ENCODE peak calls at places on chromosome 11, in seven cellular contexts. I is PC-3, V is OCI-LY7, Q is left lung, P is body of pancreas, E is cardiac fibroblast, K is transverse colon. N is an unnamed sample.

GRCh38 chr11:103936059-103936458 is 100.4 kb upstream of the DDI1 start:
- DNase-seq in E (no peak), P (no peak), I (peak; percentile 24), K (no peak), Q (no peak), V (no peak), N (no peak)

GRCh38 chr11:11435673-11436072 is 82.6 kb upstream of the CSNK2A3 start:
- DNase-seq in Q (no peak), V (no peak), E (no peak), P (no peak), I (no peak), K (no peak), N (no peak)

GRCh38 chr11:8025816-8026215 is 38.7 kb downstream of the EIF3F start:
- DNase-seq in Q (no peak), I (peak; percentile 53), P (no peak), E (peak; percentile 77), K (no peak), V (no peak), N (no peak)

GRCh38 chr11:75667268-75667830 is 1.5 kb downstream of the MAP6 start:
- DNase-seq in V (no peak), I (peak; percentile 41), P (peak; percentile 38), Q (no peak), K (peak; percentile 9), E (no peak), N (no peak)

GRCh38 chr11:10561043-10561818 is 7.2 kb downstream of the LYVE1 start:
- DNase-seq in P (no peak), V (no peak), Q (no peak), E (no peak), I (peak; percentile 79), K (no peak), N (no peak)

GRCh38 chr11:124078591-124078990 is 36.7 kb upstream of the VWA5A start:
- DNase-seq in E (no peak), V (no peak), I (no peak), Q (no peak), P (no peak), K (no peak), N (no peak)

GRCh38 chr11:117410238-117410637 is 82.6 kb downstream of the CEP164 start:
- DNase-seq in V (no peak), I (no peak), E (no peak), K (no peak), P (no peak), Q (no peak), N (no peak)

GRCh38 chr11:72520815-72521214 is 86.5 kb upstream of the CLPB start:
- DNase-seq in K (no peak), Q (no peak), P (no peak), E (no peak), V (no peak), I (no peak), N (no peak)

GRCh38 chr11:129951201-129951882 is 51.3 kb downstream of the PRDM10 start:
- DNase-seq in E (peak; percentile 33), K (no peak), V (peak; percentile 36), Q (no peak), P (no peak), I (no peak), N (no peak)

GRCh38 chr11:77547863-77548551 is 41.7 kb upstream of the AQP11 start:
- DNase-seq in I (peak; percentile 81), Q (no peak), E (peak; percentile 81), V (peak; percentile 61), P (peak; percentile 49), K (peak; percentile 30), N (peak; percentile 22)

GRCh38 chr11:44133335-44133946 is 38.0 kb downstream of the EXT2 start:
- DNase-seq in P (peak; percentile 34), Q (no peak), V (peak; percentile 18), I (peak; percentile 59), E (peak; percentile 75), K (no peak), N (no peak)

GRCh38 chr11:123145220-123145619 is 49.8 kb downstream of the CLMP start:
- DNase-seq in V (no peak), I (peak; percentile 94), E (peak; percentile 94), Q (peak; percentile 56), K (no peak), P (peak; percentile 67), N (peak; percentile 73)

GRCh38 chr11:63616953-63617352 is 2.7 kb upstream of the PLAAT3 start:
- DNase-seq in I (no peak), K (no peak), E (no peak), Q (no peak), V (no peak), P (no peak), N (no peak)

GRCh38 chr11:70415176-70415575 is 16.8 kb downstream of the CTTN start:
- DNase-seq in I (peak; percentile 15), E (peak; percentile 56), P (no peak), K (no peak), V (no peak), Q (no peak), N (no peak)

GRCh38 chr11:45178890-45179663 is 32.6 kb downstream of the PRDM11 start:
- DNase-seq in K (no peak), I (no peak), P (no peak), Q (no peak), V (no peak), E (peak; percentile 42), N (no peak)

GRCh38 chr11:32210601-32211000 is 119.7 kb downstream of the RCN1 start:
- DNase-seq in K (no peak), V (no peak), Q (no peak), P (no peak), E (peak; percentile 94), I (peak; percentile 76), N (no peak)

GRCh38 chr11:73520358-73521061 is 77.4 kb downstream of the FAM168A start:
- DNase-seq in P (no peak), I (no peak), V (no peak), E (no peak), K (no peak), Q (no peak), N (no peak)

GRCh38 chr11:75319035-75319877 is 32.2 kb downstream of the ARRB1 start:
- DNase-seq in P (peak; percentile 78), I (peak; percentile 53), Q (no peak), E (no peak), V (no peak), K (peak; percentile 67), N (no peak)

GRCh38 chr11:130052556-130052955 is 17.1 kb upstream of the APLP2 start:
- DNase-seq in I (no peak), P (no peak), K (no peak), V (no peak), Q (no peak), E (no peak), N (no peak)

GRCh38 chr11:45092901-45093760 is 53.3 kb upstream of the PRDM11 start:
- DNase-seq in Q (no peak), E (peak; percentile 79), K (no peak), P (no peak), V (no peak), I (peak; percentile 91), N (no peak)

GRCh38 chr11:761526-762108 is 14.4 kb downstream of the TALDO1 start:
- DNase-seq in P (no peak), K (no peak), E (no peak), V (no peak), I (no peak), Q (no peak), N (no peak)

GRCh38 chr11:5992604-5993251 is 5.9 kb upstream of the OR52L1 start:
- DNase-seq in I (peak; percentile 33), K (no peak), P (no peak), E (peak; percentile 23), Q (no peak), V (peak; percentile 25), N (no peak)

GRCh38 chr11:92329644-92330043 is 105.0 kb downstream of the FAT3 start:
- DNase-seq in K (no peak), I (peak; percentile 59), P (no peak), V (no peak), E (peak; percentile 35), Q (no peak), N (no peak)

GRCh38 chr11:46920709-46921108 is 2.4 kb upstream of the LRP4 start:
- DNase-seq in Q (no peak), K (peak; percentile 45), I (peak; percentile 89), P (no peak), V (no peak), E (peak; percentile 88), N (peak; percentile 99)

GRCh38 chr11:129894281-129895125 is 875 bp downstream of the NFRKB start:
- DNase-seq in K (no peak), E (no peak), P (no peak), V (peak; percentile 51), Q (no peak), I (peak; percentile 21), N (no peak)

GRCh38 chr11:119218141-119218878 is 12.2 kb downstream of the CBL start:
- DNase-seq in E (peak; percentile 56), K (no peak), Q (no peak), I (peak; percentile 99), P (no peak), V (no peak), N (peak; percentile 81)

DNA sequence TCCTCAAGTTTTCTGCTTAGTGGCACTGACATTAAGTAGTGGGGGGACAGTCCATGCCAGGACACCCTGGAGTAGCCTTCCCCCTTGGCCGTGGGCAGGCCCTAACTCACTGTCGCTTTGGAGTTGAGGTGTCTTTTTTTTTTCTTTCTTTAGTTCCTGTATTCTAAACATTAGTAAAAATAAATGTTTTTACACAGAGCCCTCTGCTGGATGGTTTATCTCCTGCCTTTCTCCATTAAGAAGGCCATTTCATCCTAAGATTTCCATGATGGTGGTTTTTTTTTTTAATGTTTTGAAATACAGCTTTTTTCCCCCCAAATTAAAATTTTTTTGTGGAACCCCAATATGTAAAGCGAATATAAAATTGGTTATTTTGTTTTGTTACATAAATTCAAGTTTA is 1.8 kb upstream of the TIGD3 start:
- DNase-seq in V (peak; percentile 44), K (no peak), E (peak; percentile 33), P (no peak), Q (no peak), I (peak; percentile 58), N (no peak)
- TF ChIP-seq CTCF in V (peak; percentile 79), K (no peak), E (peak; percentile 32), P (no peak), Q (no peak), I (peak; percentile 68), N (peak; percentile 44)

GRCh38 chr11:111513240-111513605 is 1.0 kb upstream of the BTG4 start:
- DNase-seq in E (no peak), P (no peak), I (no peak), Q (no peak), K (no peak), V (no peak), N (no peak)
- H3K4me3 ChIP-seq in E (no peak overlapping the region), P (no peak overlapping the region), I (no peak overlapping the region), Q (no peak overlapping the region), K (no peak overlapping the region), V (no peak overlapping the region), N (peak overlapping the region; percentile 48)

DNA sequence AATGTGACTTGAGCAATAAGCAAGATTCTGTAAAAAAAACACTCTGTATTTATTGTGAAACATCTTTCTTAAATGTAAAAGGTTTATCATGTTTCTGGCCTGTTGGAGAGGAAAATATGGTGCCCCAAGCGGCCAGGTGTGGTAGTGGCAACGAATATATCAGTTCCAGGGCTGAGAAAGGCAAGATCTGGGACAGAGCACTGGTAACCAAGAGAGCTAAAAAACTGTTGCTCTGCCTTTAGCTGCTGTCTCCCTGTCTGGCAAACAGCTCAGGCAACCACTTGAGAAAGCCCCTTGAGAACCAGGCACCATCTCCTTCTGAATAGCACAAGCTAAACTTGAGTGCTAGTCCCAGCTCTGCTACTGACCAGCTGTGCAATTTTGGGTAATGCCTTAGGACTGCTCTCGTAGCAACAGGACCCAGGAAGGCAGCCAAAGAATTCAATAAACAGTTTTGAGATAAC is 129.9 kb downstream of the KCNC1 start:
- DNase-seq in I (peak; percentile 49), P (peak; percentile 60), K (peak; percentile 18), Q (no peak), V (peak; percentile 35), E (no peak), N (no peak)
- TF ChIP-seq CTCF in I (peak; percentile 75), P (peak; percentile 48), K (peak; percentile 28), Q (peak; percentile 21), V (peak; percentile 90), E (peak; percentile 61), N (peak; percentile 70)

GRCh38 chr11:33829430-33830141 is 55.3 kb upstream of the FBXO3 start:
- DNase-seq in E (peak; percentile 82), Q (peak; percentile 46), P (peak; percentile 73), I (peak; percentile 83), K (peak; percentile 55), V (peak; percentile 51), N (peak; percentile 22)
- H3K4me3 ChIP-seq in E (peak overlapping the region; percentile 56), Q (peak overlapping the region; percentile 13), P (peak overlapping the region; percentile 24), I (peak overlapping the region; percentile 70), K (no peak overlapping the region), V (no peak overlapping the region), N (peak overlapping the region; percentile 57)